ENCODE peak calls at places on chromosomes 4 and X, in seven cellular contexts. U is adrenal gland, L is right lobe of liver, H is left ventricle myocardium inferior, K is breast epithelium, Z is A549, R is heart left ventricle. Q is an unnamed sample.

GRCh38 chr4:6422866-6423265 is 49.5 kb downstream of the PPP2R2C start:
- DNase-seq in R (no peak), K (no peak), H (no peak), L (no peak), Z (no peak), U (no peak), Q (no peak)

GRCh38 chrX:49040376-49040955 is 2.7 kb downstream of the TFE3 start:
- DNase-seq in R (no peak), K (no peak), Z (peak), H (no peak), U (no peak), L (no peak), Q (no peak)

GRCh38 chrX:104113237-104113965 is 1.1 kb downstream of the ZCCHC18 start:
- DNase-seq in L (peak), K (peak), H (no peak), Z (peak), R (peak), U (peak), Q (no peak)

GRCh38 chrX:10156199-10157031 is at the start of gene CLCN4:
- DNase-seq in Z (peak), K (no peak), L (peak), H (peak), U (peak), R (peak), Q (no peak)

GRCh38 chr4:53515076-53515475 is 76.2 kb downstream of the LNX1 start:
- DNase-seq in L (no peak), U (no peak), K (no peak), Z (no peak), R (no peak), H (no peak), Q (no peak)

GRCh38 chr4:72604324-72604723 is 35.3 kb upstream of the ADAMTS3 start:
- DNase-seq in K (no peak), R (no peak), U (peak), L (peak), H (no peak), Z (no peak), Q (no peak)

GRCh38 chr4:41939016-41939623 is 3.9 kb downstream of the TMEM33 start:
- DNase-seq in H (no peak), K (no peak), R (no peak), Z (no peak), L (peak), U (no peak), Q (peak)

GRCh38 chr4:150782311-150782710 is 200.4 kb downstream of the MAB21L2 start:
- DNase-seq in H (no peak), Z (no peak), L (no peak), U (peak), K (no peak), R (no peak), Q (no peak)

GRCh38 chr4:94516067-94516466 is 64.3 kb downstream of the PDLIM5 start:
- DNase-seq in R (no peak), L (no peak), H (no peak), K (no peak), U (no peak), Z (peak), Q (no peak)

GRCh38 chrX:118496763-118497079 is 1.1 kb downstream of the DOCK11 start:
- DNase-seq in K (no peak), H (no peak), L (no peak), R (no peak), U (no peak), Z (no peak), Q (no peak)

GRCh38 chrX:108148524-108148923 is 56.9 kb downstream of the ATG4A start:
- DNase-seq in U (no peak), K (no peak), Z (no peak), L (no peak), H (no peak), R (no peak), Q (no peak)

GRCh38 chr4:123406862-123407261 is 10.3 kb downstream of the SPRY1 start:
- DNase-seq in H (no peak), R (no peak), K (no peak), L (no peak), U (no peak), Z (no peak), Q (no peak)
- H3K27ac ChIP-seq in H (peak), R (no peak), K (peak), L (no peak), U (no peak), Z (no peak), Q (no peak)

DNA sequence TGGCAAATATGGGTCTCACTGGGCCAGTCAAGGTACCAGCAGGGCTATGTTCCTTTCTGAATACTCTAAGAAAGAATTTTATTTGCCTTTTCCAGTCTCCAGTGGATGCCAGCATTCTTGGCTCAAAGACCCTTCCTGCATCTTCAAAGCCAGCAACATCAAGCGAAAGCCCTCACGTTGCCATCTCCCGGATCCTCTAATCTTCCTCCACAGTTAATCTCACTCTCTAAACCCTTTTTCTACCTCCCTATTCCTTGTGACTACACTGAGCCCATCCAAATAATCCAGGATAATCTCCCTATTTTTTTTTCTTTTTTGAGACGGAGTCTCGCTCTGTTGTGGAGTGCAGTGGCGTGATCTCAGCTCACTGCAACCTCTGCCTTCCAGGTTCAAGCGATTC is 23.4 kb downstream of the RFC1 start:
- DNase-seq in H (no peak), K (no peak), L (no peak), U (no peak), Z (no peak), R (no peak), Q (no peak)
- H3K27ac ChIP-seq in H (no peak), K (no peak), L (no peak), U (no peak), Z (no peak), R (no peak), Q (no peak)

GRCh38 chr4:26355392-26356052 is 34.7 kb downstream of the RBPJ start:
- DNase-seq in K (no peak), Z (no peak), R (no peak), H (no peak), U (no peak), L (no peak), Q (no peak)
- H3K27ac ChIP-seq in K (no peak), Z (no peak), R (no peak), H (no peak), U (no peak), L (no peak), Q (no peak)

GRCh38 chr4:54586343-54586953 is 71.3 kb upstream of the KIT start:
- DNase-seq in L (no peak), Z (peak), K (no peak), H (no peak), R (no peak), U (no peak), Q (peak)
- H3K27ac ChIP-seq in L (no peak), Z (no peak), K (no peak), H (no peak), R (no peak), U (no peak), Q (no peak)

GRCh38 chr4:4752576-4753401 is 106.7 kb upstream of the MSX1 start:
- DNase-seq in U (no peak), L (no peak), H (no peak), R (no peak), Z (no peak), K (no peak), Q (no peak)

GRCh38 chr4:4750187-4750586 is 109.3 kb upstream of the MSX1 start:
- DNase-seq in Z (no peak), L (no peak), K (no peak), R (no peak), U (no peak), H (no peak), Q (no peak)

GRCh38 chr4:4753643-4754042 is 105.8 kb upstream of the MSX1 start:
- DNase-seq in H (no peak), L (no peak), K (no peak), R (no peak), Z (no peak), U (no peak), Q (no peak)

GRCh38 chr4:4754641-4755040 is 104.8 kb upstream of the MSX1 start:
- DNase-seq in K (no peak), H (no peak), L (no peak), Z (no peak), U (no peak), R (no peak), Q (no peak)

GRCh38 chr4:4752025-4752424 is 107.4 kb upstream of the MSX1 start:
- DNase-seq in U (no peak), L (no peak), R (no peak), K (no peak), H (no peak), Z (no peak), Q (no peak)
- H3K27ac ChIP-seq in U (no peak), L (no peak), R (no peak), K (no peak), H (no peak), Z (no peak), Q (no peak)

GRCh38 chr4:142434519-142435224 is 411.4 kb downstream of the INPP4B start:
- DNase-seq in H (no peak), K (no peak), Z (no peak), L (no peak), U (no peak), R (no peak), Q (no peak)

GRCh38 chr4:142440093-142440492 is 406.0 kb downstream of the INPP4B start:
- DNase-seq in R (no peak), L (no peak), K (no peak), H (no peak), Z (peak), U (no peak), Q (no peak)

DNA sequence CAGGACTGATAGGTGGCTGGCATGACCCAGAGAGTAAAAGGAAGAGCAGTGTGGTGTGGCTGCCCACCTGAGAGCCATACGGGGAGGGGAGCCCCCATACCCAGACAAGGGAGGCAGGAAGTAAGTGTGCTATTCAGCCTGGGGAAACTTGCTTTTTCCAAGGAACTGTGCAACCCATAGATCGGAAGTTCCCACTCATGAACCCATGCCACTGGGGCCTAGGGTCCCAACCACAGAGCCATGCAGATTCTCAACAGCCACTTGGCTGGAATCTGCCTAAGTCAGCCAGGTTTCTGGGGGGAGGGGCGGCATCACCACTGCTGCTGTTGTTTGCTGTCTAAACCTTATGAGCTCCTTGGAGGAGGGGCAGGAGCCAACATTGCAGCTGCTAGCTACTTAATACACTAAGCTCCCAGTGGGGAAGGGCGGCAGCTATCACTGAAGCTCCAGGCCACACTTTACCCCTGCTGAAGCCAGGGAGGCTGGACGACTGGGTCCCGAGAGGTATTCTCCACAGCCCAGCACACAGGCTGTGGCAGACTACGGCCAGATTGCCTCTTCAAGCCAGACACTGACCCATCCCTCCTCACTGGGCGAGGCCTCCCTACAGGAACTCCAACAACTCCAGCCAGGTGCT is 410.4 kb downstream of the INPP4B start:
- DNase-seq in H (no peak), R (no peak), U (no peak), K (peak), Z (no peak), L (no peak), Q (no peak)
- H3K27ac ChIP-seq in H (no peak), R (no peak), U (no peak), K (no peak), Z (peak), L (no peak), Q (no peak)

DNA sequence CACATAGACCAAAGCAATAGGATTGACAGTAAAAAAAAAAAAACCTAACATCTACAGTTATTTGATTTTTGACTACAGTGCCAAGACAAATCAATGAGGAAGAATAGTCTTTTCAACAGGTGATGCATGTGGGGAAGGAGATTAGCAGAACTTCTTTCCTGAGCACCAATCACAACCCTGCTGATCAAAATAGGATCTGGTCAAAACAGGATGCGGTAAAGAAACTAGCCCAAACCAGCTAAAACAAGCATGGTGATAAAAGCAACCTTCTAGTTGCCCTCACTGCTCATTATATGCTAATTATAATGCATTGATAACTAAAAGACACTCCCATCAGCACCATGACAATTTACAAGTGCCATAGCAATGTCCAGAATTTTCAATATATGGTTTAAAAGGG is 667.5 kb downstream of the GRXCR1 start:
- DNase-seq in R (no peak), L (no peak), K (no peak), H (no peak), Z (no peak), U (no peak), Q (no peak)
- H3K27ac ChIP-seq in R (no peak), L (no peak), K (no peak), H (no peak), Z (no peak), U (no peak), Q (no peak)

GRCh38 chr4:145177511-145177905 is 2.9 kb downstream of the OTUD4 start:
- DNase-seq in L (no peak), H (no peak), R (no peak), U (peak), Z (no peak), K (no peak), Q (no peak)

GRCh38 chr4:145179201-145179860 is 1.1 kb downstream of the OTUD4 start:
- DNase-seq in L (peak), H (peak), R (peak), K (no peak), Z (peak), U (peak), Q (no peak)

GRCh38 chr4:145176641-145177432 is 3.6 kb downstream of the OTUD4 start:
- DNase-seq in U (no peak), H (no peak), Z (no peak), K (no peak), R (no peak), L (no peak), Q (no peak)

GRCh38 chr4:145178740-145179139 is 1.6 kb downstream of the OTUD4 start:
- DNase-seq in L (no peak), R (no peak), U (no peak), K (no peak), H (no peak), Z (no peak), Q (no peak)

DNA sequence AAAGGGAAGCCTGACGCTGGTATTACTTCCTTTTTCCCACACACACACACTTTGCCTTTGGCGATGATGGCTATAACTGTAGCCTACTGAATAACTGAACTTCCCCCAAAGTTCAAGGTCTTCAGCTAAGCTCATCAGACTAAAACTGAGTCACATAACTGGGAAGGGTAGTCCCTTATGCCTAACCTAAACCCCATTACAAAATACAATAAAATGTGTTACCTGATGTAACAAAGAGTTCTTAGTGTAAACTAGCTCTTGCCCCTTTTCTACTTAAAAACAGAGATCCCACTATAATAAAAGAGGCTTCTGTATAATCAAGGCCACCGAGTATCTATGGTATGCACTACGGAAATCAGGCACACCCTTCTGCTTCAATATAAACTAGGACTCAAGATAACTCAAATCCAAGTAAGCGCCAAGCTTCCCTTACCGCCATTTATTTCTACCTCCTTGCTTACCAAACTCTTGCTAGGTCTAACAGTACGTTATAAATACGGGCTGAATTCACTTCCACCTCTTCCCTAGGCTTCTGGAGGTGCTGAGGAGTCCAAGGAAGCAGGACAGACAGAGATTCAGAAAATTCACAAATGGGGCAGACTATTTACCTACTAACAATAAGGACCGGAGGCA is 2.4 kb downstream of the OTUD4 start:
- DNase-seq in R (no peak), K (no peak), U (no peak), L (no peak), H (no peak), Z (peak), Q (no peak)
- H3K27ac ChIP-seq in R (peak), K (peak), U (peak), L (peak), H (peak), Z (peak), Q (peak)

GRCh38 chrX:7085879-7086278 is 61.6 kb upstream of the STS start:
- DNase-seq in K (no peak), R (no peak), L (no peak), H (no peak), U (no peak), Z (no peak), Q (no peak)

GRCh38 chrX:7086384-7086783 is 61.1 kb upstream of the STS start:
- DNase-seq in U (no peak), R (no peak), Z (no peak), L (no peak), H (no peak), K (no peak), Q (no peak)

GRCh38 chrX:7084841-7085240 is 62.7 kb upstream of the STS start:
- DNase-seq in H (no peak), Z (no peak), K (no peak), R (no peak), L (no peak), U (no peak), Q (no peak)

GRCh38 chrX:7083468-7084396 is 63.8 kb upstream of the STS start:
- DNase-seq in K (no peak), Z (peak), U (peak), L (no peak), R (no peak), H (no peak), Q (peak)

GRCh38 chrX:7083021-7083420 is 64.5 kb upstream of the STS start:
- DNase-seq in K (no peak), H (no peak), L (no peak), R (no peak), Z (no peak), U (no peak), Q (no peak)
- H3K27ac ChIP-seq in K (no peak), H (no peak), L (no peak), R (no peak), Z (no peak), U (no peak), Q (no peak)